ENCODE peak calls at places on chromosomes 2 and 18, in six cellular contexts. One of them, this sample, is unnamed. For H3K4me1, the result is how much of the 10 kb centered on the place peaks cover.

GRCh38 chr2:28282861-28283646 is 109.6 kb upstream of the FOSL2 start:
- DNase-seq in ovary: no peak
- DNase-seq in colonic mucosa: no peak
- DNase-seq in SJSA1: no peak
- DNase-seq in GM23338: no peak
- DNase-seq in uterus: no peak
- DNase-seq in this sample: no peak

GRCh38 chr2:136134126-136134525 is 16.2 kb upstream of the CXCR4 start:
- DNase-seq in ovary: no peak
- DNase-seq in colonic mucosa: no peak
- DNase-seq in SJSA1: no peak
- DNase-seq in GM23338: no peak
- DNase-seq in uterus: no peak
- DNase-seq in this sample: no peak

GRCh38 chr2:15975676-15976075 is 35.3 kb downstream of the MYCN start:
- DNase-seq in ovary: no peak
- DNase-seq in colonic mucosa: no peak
- DNase-seq in SJSA1: no peak
- DNase-seq in GM23338: no peak
- DNase-seq in uterus: no peak
- DNase-seq in this sample: no peak

GRCh38 chr18:32968228-32968627 is 195.4 kb upstream of the KLHL14 start:
- DNase-seq in ovary: no peak
- DNase-seq in colonic mucosa: no peak
- DNase-seq in SJSA1: no peak
- DNase-seq in GM23338: no peak
- DNase-seq in uterus: no peak
- DNase-seq in this sample: no peak

GRCh38 chr2:187917535-187917934 is 363.3 kb upstream of the TFPI start:
- DNase-seq in ovary: no peak
- DNase-seq in colonic mucosa: no peak
- DNase-seq in SJSA1: no peak
- DNase-seq in GM23338: no peak
- DNase-seq in uterus: no peak
- DNase-seq in this sample: no peak

GRCh38 chr2:65370387-65371093 is 61.9 kb downstream of the SPRED2 start:
- DNase-seq in ovary: no peak
- DNase-seq in colonic mucosa: peak
- DNase-seq in SJSA1: peak
- DNase-seq in GM23338: no peak
- DNase-seq in uterus: no peak
- DNase-seq in this sample: no peak

GRCh38 chr18:8217041-8217564 is 392.1 kb upstream of the RAB12 start:
- DNase-seq in ovary: no peak
- DNase-seq in colonic mucosa: no peak
- DNase-seq in SJSA1: peak
- DNase-seq in GM23338: peak
- DNase-seq in uterus: no peak
- DNase-seq in this sample: no peak

GRCh38 chr2:233234996-233235395 is 16.5 kb upstream of the ATG16L1 start:
- DNase-seq in ovary: no peak
- DNase-seq in colonic mucosa: no peak
- DNase-seq in SJSA1: no peak
- DNase-seq in GM23338: no peak
- DNase-seq in uterus: no peak
- DNase-seq in this sample: no peak

GRCh38 chr2:70643715-70644114 is 90.1 kb upstream of the TGFA start:
- DNase-seq in ovary: no peak
- DNase-seq in colonic mucosa: peak
- DNase-seq in SJSA1: no peak
- DNase-seq in GM23338: peak
- DNase-seq in uterus: no peak
- DNase-seq in this sample: no peak

DNA sequence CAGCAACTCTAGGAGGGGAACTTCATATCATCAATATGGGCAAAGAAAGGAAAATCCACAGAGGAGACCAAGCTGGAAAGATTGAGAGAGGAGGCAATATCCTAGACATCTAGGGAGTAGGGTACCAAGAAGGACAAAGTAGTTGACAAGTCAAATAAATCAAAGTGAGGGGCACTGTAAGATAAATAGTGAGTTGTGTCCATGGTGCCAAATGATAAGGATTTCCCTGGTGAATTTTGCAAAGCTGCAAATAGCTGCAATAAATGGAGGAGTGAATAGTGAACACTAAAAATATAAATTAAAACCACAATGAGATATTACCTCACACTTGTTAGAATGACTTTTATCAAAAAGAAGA is 258.1 kb upstream of the FN1 start:
- DNase-seq in ovary: no peak
- DNase-seq in colonic mucosa: no peak
- DNase-seq in SJSA1: no peak
- DNase-seq in GM23338: no peak
- DNase-seq in uterus: no peak
- DNase-seq in this sample: no peak
- H3K4me1 ChIP-seq in ovary: under half
- H3K4me1 ChIP-seq in colonic mucosa: under half
- H3K4me1 ChIP-seq in SJSA1: under half
- H3K4me1 ChIP-seq in GM23338: under half
- H3K4me1 ChIP-seq in uterus: under half
- H3K4me1 ChIP-seq in this sample: under half

GRCh38 chr2:236028066-236028465 is 140.1 kb downstream of the GBX2 start:
- DNase-seq in ovary: no peak
- DNase-seq in colonic mucosa: no peak
- DNase-seq in SJSA1: no peak
- DNase-seq in GM23338: no peak
- DNase-seq in uterus: no peak
- DNase-seq in this sample: no peak

GRCh38 chr2:236025892-236026291 is 142.3 kb downstream of the GBX2 start:
- DNase-seq in ovary: no peak
- DNase-seq in colonic mucosa: no peak
- DNase-seq in SJSA1: no peak
- DNase-seq in GM23338: no peak
- DNase-seq in uterus: no peak
- DNase-seq in this sample: no peak

GRCh38 chr2:236021497-236022057 is 146.6 kb downstream of the GBX2 start:
- DNase-seq in ovary: no peak
- DNase-seq in colonic mucosa: no peak
- DNase-seq in SJSA1: no peak
- DNase-seq in GM23338: no peak
- DNase-seq in uterus: no peak
- DNase-seq in this sample: no peak

GRCh38 chr2:236022128-236022527 is 146.1 kb downstream of the GBX2 start:
- DNase-seq in ovary: no peak
- DNase-seq in colonic mucosa: no peak
- DNase-seq in SJSA1: no peak
- DNase-seq in GM23338: no peak
- DNase-seq in uterus: no peak
- DNase-seq in this sample: no peak

DNA sequence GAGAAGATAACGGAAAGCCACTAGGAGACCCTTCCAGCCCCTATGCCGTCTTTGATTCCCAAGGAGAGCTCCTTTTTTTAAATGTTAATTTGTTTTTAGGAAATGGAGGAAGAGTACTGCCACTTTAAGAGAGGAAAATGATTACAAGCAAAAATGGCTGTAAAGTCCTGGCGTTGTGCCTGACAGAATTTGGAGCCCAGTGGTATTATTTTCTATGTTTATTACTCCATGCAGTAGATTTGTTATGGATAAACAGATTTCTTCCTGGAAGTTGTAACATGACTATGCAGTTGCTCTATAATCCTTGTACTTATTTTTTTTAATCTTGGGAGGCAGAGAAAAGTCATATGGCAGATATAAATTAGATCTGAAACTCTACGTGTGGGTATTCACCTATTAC is 141.3 kb downstream of the GBX2 start:
- DNase-seq in ovary: no peak
- DNase-seq in colonic mucosa: peak
- DNase-seq in SJSA1: no peak
- DNase-seq in GM23338: no peak
- DNase-seq in uterus: no peak
- DNase-seq in this sample: no peak
- H3K4me1 ChIP-seq in ovary: under half
- H3K4me1 ChIP-seq in colonic mucosa: under half
- H3K4me1 ChIP-seq in SJSA1: under half
- H3K4me1 ChIP-seq in GM23338: under half
- H3K4me1 ChIP-seq in uterus: under half
- H3K4me1 ChIP-seq in this sample: under half

GRCh38 chr2:43203373-43203772 is 23.0 kb downstream of the ZFP36L2 start:
- DNase-seq in ovary: no peak
- DNase-seq in colonic mucosa: no peak
- DNase-seq in SJSA1: no peak
- DNase-seq in GM23338: no peak
- DNase-seq in uterus: no peak
- DNase-seq in this sample: no peak
- H3K4me1 ChIP-seq in ovary: under half
- H3K4me1 ChIP-seq in colonic mucosa: under half
- H3K4me1 ChIP-seq in SJSA1: under half
- H3K4me1 ChIP-seq in GM23338: under half
- H3K4me1 ChIP-seq in uterus: under half
- H3K4me1 ChIP-seq in this sample: under half

GRCh38 chr2:160329196-160329595 is 129.1 kb upstream of the ITGB6 start:
- DNase-seq in ovary: no peak
- DNase-seq in colonic mucosa: no peak
- DNase-seq in SJSA1: no peak
- DNase-seq in GM23338: no peak
- DNase-seq in uterus: no peak
- DNase-seq in this sample: no peak

GRCh38 chr2:160333324-160334027 is 133.4 kb upstream of the ITGB6 start:
- DNase-seq in ovary: no peak
- DNase-seq in colonic mucosa: no peak
- DNase-seq in SJSA1: no peak
- DNase-seq in GM23338: no peak
- DNase-seq in uterus: no peak
- DNase-seq in this sample: no peak

GRCh38 chr2:160332318-160332717 is 132.2 kb upstream of the ITGB6 start:
- DNase-seq in ovary: no peak
- DNase-seq in colonic mucosa: no peak
- DNase-seq in SJSA1: peak
- DNase-seq in GM23338: peak
- DNase-seq in uterus: no peak
- DNase-seq in this sample: no peak

GRCh38 chr2:160328748-160329147 is 128.7 kb upstream of the ITGB6 start:
- DNase-seq in ovary: no peak
- DNase-seq in colonic mucosa: no peak
- DNase-seq in SJSA1: no peak
- DNase-seq in GM23338: no peak
- DNase-seq in uterus: no peak
- DNase-seq in this sample: no peak

GRCh38 chr2:160331258-160332025 is 131.4 kb upstream of the ITGB6 start:
- DNase-seq in ovary: no peak
- DNase-seq in colonic mucosa: no peak
- DNase-seq in SJSA1: no peak
- DNase-seq in GM23338: no peak
- DNase-seq in uterus: no peak
- DNase-seq in this sample: no peak
- H3K4me1 ChIP-seq in ovary: under half
- H3K4me1 ChIP-seq in colonic mucosa: under half
- H3K4me1 ChIP-seq in SJSA1: under half
- H3K4me1 ChIP-seq in GM23338: under half
- H3K4me1 ChIP-seq in uterus: under half
- H3K4me1 ChIP-seq in this sample: half or more

DNA sequence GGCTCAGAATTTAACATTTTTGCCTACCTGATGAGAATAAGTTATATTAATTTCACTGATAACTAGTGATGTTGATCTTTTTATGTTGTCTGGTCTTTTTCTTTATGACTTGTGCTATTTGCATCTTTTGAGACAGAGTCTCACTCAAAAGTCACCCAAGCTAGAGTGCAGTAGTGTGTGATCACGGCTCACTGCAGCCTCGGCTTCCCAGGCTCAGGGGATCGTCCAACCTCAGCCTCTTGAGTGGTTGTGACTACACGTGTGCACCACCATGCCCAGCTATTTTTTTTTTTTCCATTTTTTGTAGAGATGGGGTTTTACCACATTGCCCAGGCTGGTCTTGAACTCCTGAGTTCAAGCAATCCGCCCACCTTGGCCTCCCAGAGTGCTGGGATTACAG is 7.5 kb downstream of the SMCHD1 start:
- DNase-seq in ovary: no peak
- DNase-seq in colonic mucosa: no peak
- DNase-seq in SJSA1: no peak
- DNase-seq in GM23338: no peak
- DNase-seq in uterus: no peak
- DNase-seq in this sample: no peak
- H3K4me1 ChIP-seq in ovary: under half
- H3K4me1 ChIP-seq in colonic mucosa: under half
- H3K4me1 ChIP-seq in SJSA1: under half
- H3K4me1 ChIP-seq in GM23338: under half
- H3K4me1 ChIP-seq in uterus: under half
- H3K4me1 ChIP-seq in this sample: under half

DNA sequence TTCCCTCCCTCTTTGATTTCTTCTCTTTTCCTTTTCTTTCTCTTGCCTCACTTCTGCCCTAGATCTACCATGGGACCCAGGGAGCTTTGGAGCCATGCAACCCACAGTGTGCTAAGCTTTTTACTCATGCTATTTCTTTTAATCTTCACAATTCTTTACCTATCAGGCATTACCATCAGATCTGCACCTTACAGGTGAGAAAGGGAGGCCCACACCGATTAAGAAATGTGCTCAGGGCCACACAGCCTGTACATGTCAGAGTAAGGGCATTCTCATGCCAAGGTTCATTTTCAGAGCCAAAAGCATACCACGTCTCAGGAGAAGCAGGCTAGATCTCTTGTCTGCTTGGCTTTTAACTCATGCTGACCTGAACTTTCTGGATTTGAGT is 161.9 kb downstream of the RPIA start:
- DNase-seq in ovary: no peak
- DNase-seq in colonic mucosa: no peak
- DNase-seq in SJSA1: no peak
- DNase-seq in GM23338: no peak
- DNase-seq in uterus: no peak
- DNase-seq in this sample: no peak
- H3K4me1 ChIP-seq in ovary: under half
- H3K4me1 ChIP-seq in colonic mucosa: under half
- H3K4me1 ChIP-seq in SJSA1: under half
- H3K4me1 ChIP-seq in GM23338: under half
- H3K4me1 ChIP-seq in uterus: under half
- H3K4me1 ChIP-seq in this sample: under half

DNA sequence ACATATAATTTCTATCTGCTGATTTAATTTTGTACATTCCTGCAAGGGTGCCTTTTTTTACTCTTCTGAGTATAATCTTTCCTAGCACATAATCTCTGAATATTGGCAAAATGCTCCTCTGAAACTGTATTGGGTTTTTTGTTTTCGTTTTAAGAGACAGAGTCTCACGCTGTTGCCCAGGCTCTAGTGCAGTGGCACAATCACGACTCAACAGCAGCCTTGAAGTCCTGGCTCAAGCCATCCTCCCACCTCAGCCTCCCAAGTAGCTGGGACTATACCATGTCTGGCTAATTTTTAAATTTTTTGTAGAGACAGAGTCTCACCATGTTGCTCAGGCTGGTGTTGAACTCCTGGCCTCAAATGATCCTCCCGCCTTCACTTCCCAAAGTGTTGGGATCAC is 104.9 kb downstream of the SPTBN1 start:
- DNase-seq in ovary: no peak
- DNase-seq in colonic mucosa: no peak
- DNase-seq in SJSA1: no peak
- DNase-seq in GM23338: no peak
- DNase-seq in uterus: no peak
- DNase-seq in this sample: no peak
- H3K4me1 ChIP-seq in ovary: under half
- H3K4me1 ChIP-seq in colonic mucosa: under half
- H3K4me1 ChIP-seq in SJSA1: under half
- H3K4me1 ChIP-seq in GM23338: under half
- H3K4me1 ChIP-seq in uterus: under half
- H3K4me1 ChIP-seq in this sample: under half